ENCODE peak calls at places on chromosomes 3 and 15, in four cellular contexts. One of them, this sample, is unnamed.

GRCh38 chr15:98292442-98293240 is 332.1 kb downstream of the ARRDC4 start:
- DNase-seq in neuronal stem cell: peak; percentile 57
- DNase-seq in A549: peak; percentile 56
- DNase-seq in H9: peak; percentile 90
- DNase-seq in this sample: peak; percentile 68

GRCh38 chr15:70281261-70281810 is 183.6 kb upstream of the TLE3 start:
- DNase-seq in A549: no peak
- DNase-seq in H9: no peak
- DNase-seq in neuronal stem cell: no peak
- DNase-seq in this sample: no peak

GRCh38 chr15:85595804-85596536 is 198.8 kb downstream of the KLHL25 start:
- DNase-seq in H9: no peak
- DNase-seq in neuronal stem cell: no peak
- DNase-seq in A549: no peak
- DNase-seq in this sample: no peak

GRCh38 chr3:174440350-174440716 is 418.8 kb upstream of the NAALADL2 start:
- DNase-seq in A549: no peak
- DNase-seq in neuronal stem cell: no peak
- DNase-seq in H9: no peak
- DNase-seq in this sample: peak; percentile 32

GRCh38 chr3:38164966-38165721 is at the start of gene OXSR1:
- DNase-seq in H9: peak; percentile 98
- DNase-seq in neuronal stem cell: peak; percentile 93
- DNase-seq in A549: peak; percentile 100
- DNase-seq in this sample: peak; percentile 100

GRCh38 chr3:40593351-40593750 is 68.6 kb downstream of the ZNF621 start:
- DNase-seq in H9: no peak
- DNase-seq in neuronal stem cell: no peak
- DNase-seq in A549: no peak
- DNase-seq in this sample: no peak

GRCh38 chr15:77527164-77527778 is 105.4 kb downstream of the LINGO1 start:
- DNase-seq in neuronal stem cell: no peak
- DNase-seq in A549: no peak
- DNase-seq in H9: peak; percentile 76
- DNase-seq in this sample: peak; percentile 88

GRCh38 chr3:32432711-32433530 is 41.3 kb downstream of the CMTM7 start:
- DNase-seq in A549: no peak
- DNase-seq in H9: no peak
- DNase-seq in neuronal stem cell: no peak
- DNase-seq in this sample: no peak

GRCh38 chr3:178665747-178666146 is 129.5 kb downstream of the KCNMB2 start:
- DNase-seq in H9: no peak
- DNase-seq in neuronal stem cell: no peak
- DNase-seq in A549: no peak
- DNase-seq in this sample: no peak

GRCh38 chr3:32154180-32154579 is 47.8 kb downstream of the GPD1L start:
- DNase-seq in A549: peak; percentile 18
- DNase-seq in H9: peak; percentile 53
- DNase-seq in neuronal stem cell: no peak
- DNase-seq in this sample: no peak

GRCh38 chr3:146024260-146024659 is 136.7 kb downstream of the PLOD2 start:
- DNase-seq in neuronal stem cell: no peak
- DNase-seq in A549: no peak
- DNase-seq in H9: no peak
- DNase-seq in this sample: no peak

GRCh38 chr3:100268986-100269385 is 8.2 kb downstream of the TBC1D23 start:
- DNase-seq in A549: no peak
- DNase-seq in H9: no peak
- DNase-seq in neuronal stem cell: no peak
- DNase-seq in this sample: no peak
- H3K4me1 ChIP-seq in A549: no peaks in the 10 kb centered on the region
- H3K4me1 ChIP-seq in H9: no peaks in the 10 kb centered on the region
- H3K4me1 ChIP-seq in neuronal stem cell: no peaks in the 10 kb centered on the region
- H3K4me1 ChIP-seq in this sample: no peaks in the 10 kb centered on the region

GRCh38 chr3:194275721-194276120 is 75.4 kb downstream of the CPN2 start:
- DNase-seq in A549: no peak
- DNase-seq in H9: peak; percentile 41
- DNase-seq in neuronal stem cell: no peak
- DNase-seq in this sample: no peak
- H3K4me1 ChIP-seq in A549: peaks cover 15% of the 10 kb centered on the region
- H3K4me1 ChIP-seq in H9: no peaks in the 10 kb centered on the region
- H3K4me1 ChIP-seq in neuronal stem cell: peaks cover 38% of the 10 kb centered on the region
- H3K4me1 ChIP-seq in this sample: peaks cover 55% of the 10 kb centered on the region

GRCh38 chr3:47163990-47164848 is at the start of gene SETD2:
- DNase-seq in A549: peak; percentile 90
- DNase-seq in neuronal stem cell: peak; percentile 91
- DNase-seq in H9: peak; percentile 90
- DNase-seq in this sample: peak; percentile 96
- H3K4me1 ChIP-seq in A549: peaks cover 26% of the 10 kb centered on the region
- H3K4me1 ChIP-seq in neuronal stem cell: peaks cover 3% of the 10 kb centered on the region
- H3K4me1 ChIP-seq in H9: peaks cover 2% of the 10 kb centered on the region
- H3K4me1 ChIP-seq in this sample: peaks cover 30% of the 10 kb centered on the region

GRCh38 chr3:124837730-124838186 is 49.4 kb downstream of the ITGB5 start:
- DNase-seq in A549: peak; percentile 99
- DNase-seq in H9: no peak
- DNase-seq in neuronal stem cell: no peak
- DNase-seq in this sample: peak; percentile 83
- H3K4me1 ChIP-seq in A549: peaks cover 85% of the 10 kb centered on the region
- H3K4me1 ChIP-seq in H9: peaks cover 18% of the 10 kb centered on the region
- H3K4me1 ChIP-seq in neuronal stem cell: peaks cover 17% of the 10 kb centered on the region
- H3K4me1 ChIP-seq in this sample: peaks cover 47% of the 10 kb centered on the region

DNA sequence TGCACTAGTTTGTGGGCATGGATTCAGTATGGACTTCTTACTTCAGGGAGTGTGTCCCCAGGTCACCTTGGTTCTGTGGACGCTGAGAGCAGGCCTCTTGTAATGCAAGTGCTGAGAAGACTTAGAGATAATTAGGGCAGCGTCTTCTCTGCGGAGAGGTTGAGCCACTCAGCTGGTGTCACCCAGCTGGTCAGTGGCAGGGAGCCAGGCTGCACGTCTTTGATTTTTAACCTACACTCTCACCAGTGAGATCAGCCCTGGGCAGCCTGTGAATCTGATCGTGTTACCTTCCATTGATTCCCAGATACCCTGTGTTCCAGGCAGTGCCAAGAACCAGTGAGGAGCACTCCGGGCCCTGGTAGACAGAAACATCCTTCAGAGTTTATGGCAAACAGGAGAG is 92.6 kb downstream of the SLCO3A1 start:
- DNase-seq in A549: no peak
- DNase-seq in H9: no peak
- DNase-seq in neuronal stem cell: no peak
- DNase-seq in this sample: no peak
- H3K4me1 ChIP-seq in A549: peaks cover 62% of the 10 kb centered on the region
- H3K4me1 ChIP-seq in H9: peaks cover 6% of the 10 kb centered on the region
- H3K4me1 ChIP-seq in neuronal stem cell: peaks cover 30% of the 10 kb centered on the region
- H3K4me1 ChIP-seq in this sample: peaks cover 17% of the 10 kb centered on the region

DNA sequence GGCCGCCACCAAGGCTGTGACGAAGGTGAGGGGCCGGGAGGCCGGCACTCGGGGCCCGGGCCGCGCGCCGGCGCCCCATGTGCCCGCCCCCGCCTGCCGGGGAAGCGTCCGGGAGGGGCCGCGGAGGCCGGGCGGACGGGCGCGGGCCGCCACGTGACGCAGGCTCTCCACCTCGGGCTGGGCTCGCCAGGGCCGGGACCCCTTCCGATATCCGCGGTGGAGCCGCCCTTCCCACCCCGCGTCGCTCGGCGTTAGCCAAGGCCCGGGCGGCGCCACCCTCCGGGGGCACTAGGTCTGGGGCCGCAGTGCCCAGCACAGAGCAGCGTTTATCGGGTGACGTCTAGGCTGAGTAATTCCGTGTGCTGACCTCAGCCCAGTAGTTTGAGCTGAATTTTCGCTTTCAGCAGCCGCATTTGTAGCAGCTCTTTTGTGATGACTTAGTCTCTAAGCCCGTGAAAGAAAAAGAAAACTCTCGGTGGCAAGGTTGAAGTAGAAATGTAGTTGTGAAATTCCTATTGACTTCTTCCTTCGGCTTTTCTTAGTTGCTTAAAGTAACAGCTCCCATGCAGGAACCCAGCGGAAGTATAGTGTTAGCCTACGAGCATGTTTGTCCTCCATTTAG is 885 bp downstream of the CDV3 start:
- DNase-seq in H9: peak; percentile 50
- DNase-seq in A549: peak; percentile 39
- DNase-seq in neuronal stem cell: peak; percentile 61
- DNase-seq in this sample: peak; percentile 90
- H3K4me1 ChIP-seq in H9: no peaks in the 10 kb centered on the region
- H3K4me1 ChIP-seq in A549: peaks cover 54% of the 10 kb centered on the region
- H3K4me1 ChIP-seq in neuronal stem cell: peaks cover 13% of the 10 kb centered on the region
- H3K4me1 ChIP-seq in this sample: peaks cover 30% of the 10 kb centered on the region